ENCODE peak calls at places on chromosomes 2 and 18, in seven cellular contexts. A, U, M, F, C, O and P are unnamed samples.

GRCh38 chr2:105510761-105511669 is 112.2 kb upstream of the FHL2 start:
- DNase-seq in A (no peak), U (no peak), M (no peak), F (peak; percentile 31), C (no peak), O (no peak), P (no peak)

GRCh38 chr2:138110453-138111083 is 146.3 kb downstream of the HNMT start:
- DNase-seq in A (no peak), U (no peak), M (no peak), F (peak; percentile 16), C (no peak), O (no peak), P (no peak)

GRCh38 chr18:51248685-51249084 is 51.2 kb upstream of the MEX3C start:
- DNase-seq in A (no peak), U (no peak), M (no peak), F (no peak), C (no peak), O (no peak), P (no peak)

GRCh38 chr2:71882949-71883472 is 264.7 kb downstream of the CYP26B1 start:
- DNase-seq in A (peak; percentile 88), U (peak; percentile 79), M (peak; percentile 79), F (peak; percentile 90), C (peak; percentile 22), O (no peak), P (peak; percentile 46)

GRCh38 chr2:43127208-43127940 is 99.0 kb downstream of the ZFP36L2 start:
- DNase-seq in A (no peak), U (peak; percentile 83), M (peak; percentile 72), F (no peak), C (peak; percentile 90), O (peak; percentile 47), P (peak; percentile 92)

GRCh38 chr2:49360051-49360767 is 205.9 kb upstream of the FSHR start:
- DNase-seq in A (no peak), U (no peak), M (no peak), F (no peak), C (no peak), O (peak; percentile 20), P (no peak)

GRCh38 chr2:228048838-228049490 is 132.5 kb downstream of the SPHKAP start:
- DNase-seq in A (no peak), U (no peak), M (no peak), F (peak; percentile 81), C (peak; percentile 49), O (peak; percentile 75), P (peak; percentile 77)

GRCh38 chr2:204282525-204282924 is 262.8 kb upstream of the PARD3B start:
- DNase-seq in A (no peak), U (no peak), M (no peak), F (peak; percentile 67), C (peak; percentile 65), O (peak; percentile 89), P (peak; percentile 87)

GRCh38 chr18:47587587-47587986 is 336.1 kb upstream of the SKOR2 start:
- DNase-seq in A (no peak), U (no peak), M (no peak), F (no peak), C (no peak), O (no peak), P (no peak)

GRCh38 chr18:12838178-12838634 is 45.8 kb downstream of the PTPN2 start:
- DNase-seq in A (peak; percentile 40), U (peak; percentile 55), M (no peak), F (peak; percentile 83), C (no peak), O (no peak), P (peak; percentile 51)

GRCh38 chr18:56451188-56451587 is 187.2 kb downstream of the TXNL1 start:
- DNase-seq in A (no peak), U (no peak), M (no peak), F (no peak), C (no peak), O (no peak), P (no peak)

GRCh38 chr2:101112772-101113157 is 38.4 kb downstream of the TBC1D8 start:
- DNase-seq in A (no peak), U (no peak), M (no peak), F (no peak), C (no peak), O (no peak), P (no peak)

GRCh38 chr18:63427566-63427965 is 5.3 kb upstream of the VPS4B start:
- DNase-seq in A (no peak), U (no peak), M (no peak), F (peak; percentile 60), C (peak; percentile 38), O (no peak), P (peak; percentile 60)

GRCh38 chr2:127175821-127176354 is 44.2 kb downstream of the CYP27C1 start:
- DNase-seq in A (no peak), U (no peak), M (no peak), F (peak; percentile 68), C (no peak), O (no peak), P (peak; percentile 44)

DNA sequence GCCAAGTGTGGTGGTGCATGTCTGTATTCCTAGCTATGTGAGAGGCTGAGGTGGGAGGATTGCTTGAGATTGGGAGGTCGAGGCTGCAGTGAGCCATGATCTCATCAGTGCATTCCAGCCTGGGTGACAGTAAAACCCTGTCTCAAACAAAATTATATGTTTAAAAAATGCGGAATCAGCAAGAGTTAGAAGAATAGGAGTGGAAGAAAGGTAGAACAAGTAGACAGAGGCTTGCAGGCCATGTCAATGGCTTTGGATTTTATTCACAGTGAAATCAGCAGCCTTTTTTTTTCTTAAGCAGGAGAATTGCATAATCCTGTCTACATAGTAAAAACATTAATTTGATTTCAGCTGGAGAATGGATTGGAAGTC is 7.8 kb upstream of the MTLN start:
- DNase-seq in A (no peak), U (no peak), M (no peak), F (no peak), C (no peak), O (no peak), P (no peak)
- H3K27me3 ChIP-seq in A (no peaks in the 10 kb centered on the region), U (no peaks in the 10 kb centered on the region), M (no peaks in the 10 kb centered on the region), F (peaks cover 5% of the 10 kb centered on the region), C (no peaks in the 10 kb centered on the region), O (no peaks in the 10 kb centered on the region), P (no peaks in the 10 kb centered on the region)

GRCh38 chr18:37540424-37541121 is 25.0 kb downstream of the CELF4 start:
- DNase-seq in A (no peak), U (no peak), M (no peak), F (no peak), C (no peak), O (no peak), P (no peak)
- H3K27me3 ChIP-seq in A (no peaks in the 10 kb centered on the region), U (no peaks in the 10 kb centered on the region), M (peaks cover 2% of the 10 kb centered on the region), F (peaks cover 36% of the 10 kb centered on the region), C (no peaks in the 10 kb centered on the region), O (peaks cover 33% of the 10 kb centered on the region), P (peaks cover 33% of the 10 kb centered on the region)

GRCh38 chr2:219508933-219509779 is 5.1 kb upstream of the ASIC4 start:
- DNase-seq in A (no peak), U (no peak), M (no peak), F (no peak), C (no peak), O (no peak), P (peak; percentile 57)

GRCh38 chr2:219512524-219513216 is 1.6 kb upstream of the ASIC4 start:
- DNase-seq in A (no peak), U (no peak), M (no peak), F (no peak), C (no peak), O (peak; percentile 85), P (peak; percentile 55)

GRCh38 chr2:219509780-219510511 is 4.3 kb upstream of the ASIC4 start:
- DNase-seq in A (no peak), U (peak; percentile 73), M (peak; percentile 58), F (peak; percentile 82), C (peak; percentile 87), O (peak; percentile 88), P (peak; percentile 93)

GRCh38 chr2:219511547-219512325 is 2.5 kb upstream of the ASIC4 start:
- DNase-seq in A (no peak), U (no peak), M (no peak), F (no peak), C (no peak), O (peak; percentile 41), P (peak; percentile 59)

GRCh38 chr2:219510512-219511135 is 3.7 kb upstream of the ASIC4 start:
- DNase-seq in A (no peak), U (no peak), M (no peak), F (no peak), C (no peak), O (peak; percentile 40), P (no peak)
- H3K27me3 ChIP-seq in A (no peaks in the 10 kb centered on the region), U (no peaks in the 10 kb centered on the region), M (peaks cover 2% of the 10 kb centered on the region), F (peaks cover 38% of the 10 kb centered on the region), C (peaks cover 12% of the 10 kb centered on the region), O (peaks cover 27% of the 10 kb centered on the region), P (peaks cover 38% of the 10 kb centered on the region)

DNA sequence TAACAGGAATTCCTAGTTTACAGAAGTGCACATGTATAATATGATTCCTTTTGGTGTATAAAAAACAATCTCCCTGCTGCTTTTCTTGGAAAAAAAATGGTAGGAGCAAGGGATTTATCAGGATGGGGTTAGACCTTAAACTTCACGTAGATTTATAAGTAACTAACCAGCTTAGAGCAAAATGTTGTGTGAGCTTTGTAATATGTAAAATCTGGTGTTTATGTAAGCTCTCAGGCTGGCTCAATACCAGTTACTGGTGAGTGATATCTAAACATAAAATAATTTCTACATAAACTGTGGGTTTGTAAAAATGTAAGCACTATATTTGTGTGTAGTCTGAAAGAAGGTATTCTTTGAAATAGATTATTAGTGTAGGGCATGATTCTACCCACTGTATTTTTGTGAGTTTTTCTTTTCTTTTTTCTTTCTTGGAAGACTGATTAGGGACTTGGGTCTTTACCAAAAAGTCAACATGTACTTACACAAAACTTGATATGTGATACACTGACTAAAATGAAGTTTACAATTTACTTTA is 641.5 kb downstream of the EPHA4 start:
- DNase-seq in A (no peak), U (no peak), M (no peak), F (no peak), C (no peak), O (no peak), P (no peak)
- H3K27me3 ChIP-seq in A (no peaks in the 10 kb centered on the region), U (no peaks in the 10 kb centered on the region), M (no peaks in the 10 kb centered on the region), F (no peaks in the 10 kb centered on the region), C (no peaks in the 10 kb centered on the region), O (no peaks in the 10 kb centered on the region), P (no peaks in the 10 kb centered on the region)

DNA sequence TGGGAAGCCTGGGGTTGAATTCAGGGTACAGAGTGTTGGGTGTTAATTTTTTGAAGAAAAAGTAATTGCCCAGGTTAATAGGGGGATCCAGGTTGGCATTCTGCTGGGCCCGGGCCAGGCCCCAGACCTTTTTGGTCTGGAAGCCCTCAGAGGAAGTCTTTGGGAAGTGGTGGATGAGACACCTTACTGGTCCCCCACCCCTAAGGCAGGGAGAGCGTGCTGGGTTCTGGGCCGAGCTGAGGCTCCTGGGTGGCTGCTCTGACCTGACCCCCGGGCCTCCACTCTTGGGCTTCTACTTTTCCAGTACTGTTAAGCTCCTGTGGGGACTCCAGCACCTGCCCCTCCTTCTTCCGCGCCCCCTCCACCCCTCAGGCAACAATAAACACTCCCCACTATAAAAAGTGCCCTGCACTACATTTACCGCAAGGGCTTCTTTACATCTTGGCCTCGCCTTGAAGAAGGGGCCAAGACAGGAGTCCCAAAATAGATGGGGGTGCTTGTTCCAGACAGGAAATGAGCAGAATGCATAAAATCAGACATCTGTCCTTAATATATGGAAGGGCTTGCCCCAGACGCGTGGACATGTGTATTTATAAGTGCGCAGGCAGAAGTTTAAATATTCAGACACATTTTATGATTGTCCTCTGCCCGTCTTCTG is 677 bp upstream of the HOXD3 start:
- DNase-seq in A (no peak), U (no peak), M (no peak), F (no peak), C (no peak), O (no peak), P (peak; percentile 45)
- H3K27me3 ChIP-seq in A (peaks cover 4% of the 10 kb centered on the region), U (no peaks in the 10 kb centered on the region), M (peaks cover 82% of the 10 kb centered on the region), F (peaks cover 98% of the 10 kb centered on the region), C (peaks cover 100% of the 10 kb centered on the region), O (peaks cover 100% of the 10 kb centered on the region), P (peaks cover 100% of the 10 kb centered on the region)